ENCODE peak calls at places on chromosomes 16 and 17, in seven cellular contexts. H is astrocyte of the hippocampus, N is stomach, U is cerebellar nuclear complex, Z is A549, Y is NCI-H2081, G is amniotic stem cell. W is an unnamed sample.
A peak's percentile ranks its signal among the peaks of the same experiment; 100 is the strongest.

GRCh38 chr17:44361292-44362055 is 2.2 kb downstream of the FAM171A2 start:
- DNase-seq in Z (no peak), Y (no peak), G (no peak), N (no peak), H (no peak), U (no peak), W (no peak)

GRCh38 chr16:87045462-87046216 is 271.6 kb downstream of the C16orf95 start:
- DNase-seq in G (no peak), H (no peak), U (no peak), Z (no peak), Y (no peak), N (no peak), W (no peak)

GRCh38 chr16:49639739-49640388 is 216.0 kb downstream of the ZNF423 start:
- DNase-seq in G (no peak), N (no peak), Y (no peak), H (peak; percentile 94), Z (no peak), U (no peak), W (no peak)

GRCh38 chr17:49730078-49730786 is 22.5 kb upstream of the SLC35B1 start:
- DNase-seq in U (peak; percentile 82), N (peak; percentile 55), H (peak; percentile 92), Y (no peak), Z (no peak), G (no peak), W (no peak)

GRCh38 chr17:76497979-76498885 is 3.0 kb downstream of the RHBDF2 start:
- DNase-seq in U (no peak), N (peak; percentile 81), G (peak; percentile 82), Z (peak; percentile 75), Y (no peak), H (peak; percentile 90), W (no peak)

GRCh38 chr17:78724544-78724943 is 57.5 kb downstream of the CYTH1 start:
- DNase-seq in Z (no peak), U (peak; percentile 51), Y (no peak), N (peak; percentile 45), H (no peak), G (no peak), W (no peak)

GRCh38 chr17:7582401-7583252 is 1.0 kb upstream of the MPDU1 start:
- DNase-seq in N (no peak), Z (no peak), U (no peak), H (no peak), Y (no peak), G (no peak), W (no peak)

GRCh38 chr16:87559976-87560375 is 42.3 kb upstream of the JPH3 start:
- DNase-seq in Z (no peak), G (no peak), N (no peak), U (no peak), H (peak; percentile 76), Y (no peak), W (no peak)

GRCh38 chr17:9313346-9313745 is 262.3 kb downstream of the STX8 start:
- DNase-seq in Z (no peak), Y (no peak), H (no peak), U (no peak), G (no peak), N (no peak), W (no peak)

GRCh38 chr16:59702531-59702930 is 968.4 kb upstream of the GOT2 start:
- DNase-seq in N (no peak), Y (no peak), U (no peak), G (no peak), H (no peak), Z (no peak), W (no peak)

GRCh38 chr17:47686661-47687327 is 7.2 kb upstream of the TBKBP1 start:
- DNase-seq in U (no peak), N (no peak), Y (no peak), Z (no peak), G (no peak), H (no peak), W (no peak)

GRCh38 chr16:88451586-88452484 is 1.2 kb upstream of the ZFPM1 start:
- DNase-seq in N (no peak), U (no peak), Z (no peak), H (no peak), Y (no peak), G (no peak), W (no peak)

GRCh38 chr17:28725660-28726395 is at the start of gene TLCD1:
- DNase-seq in Y (peak; percentile 83), U (no peak), H (peak; percentile 83), G (peak; percentile 68), N (peak; percentile 73), Z (peak; percentile 92), W (no peak)

GRCh38 chr16:85902366-85903155 is 3.6 kb downstream of the IRF8 start:
- DNase-seq in U (no peak), G (no peak), Y (no peak), H (no peak), Z (no peak), N (peak; percentile 39), W (no peak)

GRCh38 chr17:42276609-42277341 is 584 bp upstream of the STAT5B start:
- DNase-seq in Z (peak; percentile 76), Y (peak; percentile 53), H (peak; percentile 92), U (no peak), N (peak; percentile 74), G (peak; percentile 62), W (peak; percentile 67)

GRCh38 chr16:70432800-70433455 is 6.0 kb downstream of the ST3GAL2 start:
- DNase-seq in G (no peak), Y (no peak), Z (no peak), U (no peak), H (peak; percentile 36), N (no peak), W (no peak)

GRCh38 chr17:19338031-19338990 is 24.2 kb downstream of the B9D1 start:
- DNase-seq in U (no peak), N (peak; percentile 74), Y (no peak), G (no peak), H (peak; percentile 54), Z (peak; percentile 82), W (peak; percentile 27)

GRCh38 chr17:3002538-3003301 is 60.7 kb downstream of the OR1D5 start:
- DNase-seq in N (peak; percentile 44), G (no peak), U (no peak), H (no peak), Y (no peak), Z (no peak), W (no peak)

GRCh38 chr17:10842658-10843057 is 4.8 kb upstream of the PIRT start:
- DNase-seq in N (peak; percentile 84), G (no peak), Y (no peak), U (no peak), Z (no peak), H (peak; percentile 54), W (no peak)

GRCh38 chr17:19461139-19461538 is 50.1 kb downstream of the RNF112 start:
- DNase-seq in Y (no peak), Z (no peak), G (no peak), U (no peak), H (no peak), N (no peak), W (no peak)

GRCh38 chr17:74467221-74467951 is 952 bp downstream of the CD300A start:
- DNase-seq in Y (no peak), Z (no peak), G (no peak), U (no peak), H (no peak), N (peak; percentile 27), W (no peak)

GRCh38 chr17:43699438-43699756 is 37.7 kb upstream of the MEOX1 start:
- DNase-seq in H (no peak), N (no peak), U (no peak), Z (no peak), Y (no peak), G (no peak), W (no peak)

GRCh38 chr16:85286066-85286712 is 173.9 kb upstream of the CIBAR2 start:
- DNase-seq in Z (no peak), Y (no peak), N (peak; percentile 43), U (no peak), G (peak; percentile 22), H (peak; percentile 72), W (no peak)

GRCh38 chr16:67449328-67449727 is 18.4 kb downstream of the HSD11B2 start:
- DNase-seq in Y (no peak), U (no peak), Z (no peak), H (no peak), N (no peak), G (no peak), W (no peak)

GRCh38 chr17:9676742-9677387 is 31.5 kb downstream of the USP43 start:
- DNase-seq in U (no peak), Y (no peak), H (peak; percentile 77), G (no peak), Z (peak; percentile 69), N (no peak), W (no peak)

GRCh38 chr16:73216932-73217331 is 169.0 kb upstream of the ZFHX3 start:
- DNase-seq in G (no peak), H (no peak), N (no peak), Y (no peak), Z (no peak), U (no peak), W (no peak)

GRCh38 chr16:83458612-83459011 is 349.2 kb upstream of the HSBP1 start:
- DNase-seq in Y (no peak), Z (no peak), G (peak; percentile 10), U (no peak), H (peak; percentile 54), N (no peak), W (no peak)

GRCh38 chr17:27585153-27585681 is 45.8 kb upstream of the LGALS9 start:
- DNase-seq in N (no peak), H (no peak), U (no peak), Y (no peak), Z (no peak), G (no peak), W (no peak)